ENCODE peak calls at places on chromosomes 12 and 14, in five cellular contexts. One of them, this sample, is unnamed.

GRCh38 chr12:107992870-107993451 is 136.1 kb upstream of the WSCD2 start:
- DNase-seq in K562: peak
- DNase-seq in H1: peak
- DNase-seq in WTC11: peak
- DNase-seq in HepG2: peak
- DNase-seq in this sample: peak

GRCh38 chr12:117472983-117473382 is 111.6 kb upstream of the NOS1 start:
- DNase-seq in WTC11: peak
- DNase-seq in H1: peak
- DNase-seq in HepG2: peak
- DNase-seq in K562: peak
- DNase-seq in this sample: peak

GRCh38 chr14:50333010-50333409 is 20.9 kb downstream of the DMAC2L start:
- DNase-seq in H1: no peak
- DNase-seq in HepG2: no peak
- DNase-seq in K562: no peak
- DNase-seq in WTC11: no peak
- DNase-seq in this sample: no peak

GRCh38 chr14:94675036-94675435 is 62.8 kb downstream of the SERPINA3 start:
- DNase-seq in K562: no peak
- DNase-seq in H1: no peak
- DNase-seq in HepG2: no peak
- DNase-seq in WTC11: no peak
- DNase-seq in this sample: no peak

GRCh38 chr14:58298477-58298879 is at the start of gene ARID4A:
- DNase-seq in K562: peak
- DNase-seq in HepG2: no peak
- DNase-seq in H1: peak
- DNase-seq in WTC11: peak
- DNase-seq in this sample: no peak

GRCh38 chr12:50258167-50258551 is 25.2 kb downstream of the LIMA1 start:
- DNase-seq in HepG2: no peak
- DNase-seq in K562: no peak
- DNase-seq in H1: no peak
- DNase-seq in WTC11: no peak
- DNase-seq in this sample: no peak

GRCh38 chr12:3077572-3078081 is 448 bp downstream of the TSPAN9 start:
- DNase-seq in H1: peak
- DNase-seq in WTC11: peak
- DNase-seq in K562: no peak
- DNase-seq in HepG2: no peak
- DNase-seq in this sample: no peak

GRCh38 chr12:109760930-109761630 is 47.5 kb downstream of the FAM222A start:
- DNase-seq in K562: no peak
- DNase-seq in HepG2: no peak
- DNase-seq in H1: peak
- DNase-seq in WTC11: peak
- DNase-seq in this sample: no peak

GRCh38 chr12:45596366-45596765 is 133.1 kb upstream of the ARID2 start:
- DNase-seq in H1: no peak
- DNase-seq in HepG2: peak
- DNase-seq in WTC11: no peak
- DNase-seq in K562: no peak
- DNase-seq in this sample: no peak

GRCh38 chr12:46915861-46916260 is 90.1 kb upstream of the SLC38A4 start:
- DNase-seq in WTC11: no peak
- DNase-seq in K562: no peak
- DNase-seq in H1: no peak
- DNase-seq in HepG2: no peak
- DNase-seq in this sample: no peak

GRCh38 chr14:68794130-68794855 is 1.4 kb upstream of the ZFP36L1 start:
- DNase-seq in H1: peak
- DNase-seq in HepG2: peak
- DNase-seq in K562: no peak
- DNase-seq in WTC11: peak
- DNase-seq in this sample: no peak

GRCh38 chr12:53726946-53727309 is 324 bp downstream of the CALCOCO1 start:
- DNase-seq in HepG2: no peak
- DNase-seq in K562: peak
- DNase-seq in H1: no peak
- DNase-seq in WTC11: no peak
- DNase-seq in this sample: peak

GRCh38 chr14:103131580-103131979 is 8.3 kb downstream of the TNFAIP2 start:
- DNase-seq in WTC11: no peak
- DNase-seq in HepG2: no peak
- DNase-seq in H1: no peak
- DNase-seq in K562: no peak
- DNase-seq in this sample: no peak

GRCh38 chr12:103468837-103469236 is 26.9 kb downstream of the C12orf42 start:
- DNase-seq in K562: no peak
- DNase-seq in H1: no peak
- DNase-seq in HepG2: no peak
- DNase-seq in WTC11: peak
- DNase-seq in this sample: no peak

GRCh38 chr14:32821989-32822653 is 116.6 kb upstream of the NPAS3 start:
- DNase-seq in WTC11: no peak
- DNase-seq in H1: no peak
- DNase-seq in HepG2: no peak
- DNase-seq in K562: no peak
- DNase-seq in this sample: no peak

GRCh38 chr12:115973968-115974765 is 303.3 kb downstream of the MED13L start:
- DNase-seq in WTC11: no peak
- DNase-seq in K562: no peak
- DNase-seq in HepG2: no peak
- DNase-seq in H1: no peak
- DNase-seq in this sample: no peak

GRCh38 chr12:110741371-110741770 is 1.3 kb downstream of the PPP1CC start:
- DNase-seq in HepG2: no peak
- DNase-seq in WTC11: no peak
- DNase-seq in K562: no peak
- DNase-seq in H1: no peak
- DNase-seq in this sample: no peak

GRCh38 chr14:54760866-54761265 is 141.8 kb downstream of the GCH1 start:
- DNase-seq in WTC11: no peak
- DNase-seq in HepG2: no peak
- DNase-seq in K562: no peak
- DNase-seq in H1: no peak
- DNase-seq in this sample: no peak

GRCh38 chr12:15323530-15323929 is 1.2 kb downstream of the PTPRO start:
- DNase-seq in H1: no peak
- DNase-seq in K562: no peak
- DNase-seq in HepG2: no peak
- DNase-seq in WTC11: no peak
- DNase-seq in this sample: no peak

GRCh38 chr12:112121780-112122565 is 3.4 kb upstream of the TRAFD1 start:
- DNase-seq in K562: no peak
- DNase-seq in HepG2: no peak
- DNase-seq in WTC11: no peak
- DNase-seq in H1: no peak
- DNase-seq in this sample: peak

GRCh38 chr12:133081408-133081806 is 684 bp downstream of the ZNF140 start:
- DNase-seq in H1: no peak
- DNase-seq in HepG2: no peak
- DNase-seq in WTC11: peak
- DNase-seq in K562: no peak
- DNase-seq in this sample: no peak

GRCh38 chr12:51954465-51955361 is 3.2 kb downstream of the ACVR1B start:
- DNase-seq in WTC11: no peak
- DNase-seq in K562: no peak
- DNase-seq in H1: no peak
- DNase-seq in HepG2: peak
- DNase-seq in this sample: peak

GRCh38 chr14:103127356-103127755 is 4.1 kb downstream of the TNFAIP2 start:
- DNase-seq in H1: peak
- DNase-seq in K562: no peak
- DNase-seq in WTC11: peak
- DNase-seq in HepG2: no peak
- DNase-seq in this sample: no peak

GRCh38 chr12:122467983-122468382 is 32.7 kb downstream of the ZCCHC8 start:
- DNase-seq in HepG2: no peak
- DNase-seq in WTC11: no peak
- DNase-seq in K562: no peak
- DNase-seq in H1: no peak
- DNase-seq in this sample: peak

GRCh38 chr12:65022960-65023359 is 98.1 kb downstream of the WIF1 start:
- DNase-seq in WTC11: no peak
- DNase-seq in H1: no peak
- DNase-seq in K562: no peak
- DNase-seq in HepG2: no peak
- DNase-seq in this sample: no peak

GRCh38 chr14:92651106-92651792 is 97.2 kb downstream of the LGMN start:
- DNase-seq in WTC11: no peak
- DNase-seq in HepG2: no peak
- DNase-seq in H1: no peak
- DNase-seq in K562: no peak
- DNase-seq in this sample: no peak

DNA sequence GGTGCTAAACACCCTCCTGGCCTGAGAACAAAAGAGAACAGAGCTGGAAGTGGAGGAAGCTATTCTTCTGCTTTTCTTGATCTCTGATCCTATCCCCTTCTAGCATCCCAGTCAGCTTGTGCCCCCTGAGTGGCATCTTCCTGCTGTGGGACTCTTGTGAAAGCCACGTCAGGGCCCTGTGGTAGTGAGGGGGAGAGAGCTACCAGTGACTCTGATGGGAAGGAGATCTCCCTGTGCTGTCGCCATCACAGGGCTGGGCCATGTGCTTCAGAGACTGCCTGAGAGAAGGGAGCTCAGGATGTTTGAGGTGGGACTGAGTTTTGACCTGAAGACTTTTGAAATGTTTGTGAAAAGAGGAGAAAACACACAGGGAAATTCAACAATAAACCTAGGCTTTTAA is 107.6 kb upstream of the FUT8 start:
- DNase-seq in K562: no peak
- DNase-seq in H1: no peak
- DNase-seq in HepG2: no peak
- DNase-seq in WTC11: no peak
- DNase-seq in this sample: no peak
- TF ChIP-seq USF2 in K562: no peak
- TF ChIP-seq USF2 in H1: no peak
- TF ChIP-seq USF2 in HepG2: no peak
- TF ChIP-seq USF2 in WTC11: no peak
- TF ChIP-seq USF2 in this sample: no peak

GRCh38 chr14:83548061-83548839 is 1981.7 kb upstream of the FLRT2 start:
- DNase-seq in K562: no peak
- DNase-seq in WTC11: no peak
- DNase-seq in H1: no peak
- DNase-seq in HepG2: no peak
- DNase-seq in this sample: no peak
- TF ChIP-seq USF2 in K562: no peak
- TF ChIP-seq USF2 in WTC11: no peak
- TF ChIP-seq USF2 in H1: no peak
- TF ChIP-seq USF2 in HepG2: no peak
- TF ChIP-seq USF2 in this sample: no peak

GRCh38 chr14:105474478-105475268 is at the start of gene CRIP2:
- DNase-seq in WTC11: no peak
- DNase-seq in K562: peak
- DNase-seq in HepG2: no peak
- DNase-seq in H1: peak
- DNase-seq in this sample: peak
- TF ChIP-seq USF2 in WTC11: no peak
- TF ChIP-seq USF2 in K562: no peak
- TF ChIP-seq USF2 in HepG2: no peak
- TF ChIP-seq USF2 in H1: no peak
- TF ChIP-seq USF2 in this sample: no peak

GRCh38 chr14:69868363-69868963 is 10.8 kb upstream of the SMOC1 start:
- DNase-seq in H1: no peak
- DNase-seq in HepG2: no peak
- DNase-seq in WTC11: no peak
- DNase-seq in K562: no peak
- DNase-seq in this sample: no peak
- TF ChIP-seq USF2 in H1: no peak
- TF ChIP-seq USF2 in HepG2: no peak
- TF ChIP-seq USF2 in WTC11: no peak
- TF ChIP-seq USF2 in K562: no peak
- TF ChIP-seq USF2 in this sample: no peak

GRCh38 chr12:67517181-67517887 is 131.2 kb upstream of the DYRK2 start:
- DNase-seq in HepG2: no peak
- DNase-seq in H1: no peak
- DNase-seq in WTC11: no peak
- DNase-seq in K562: no peak
- DNase-seq in this sample: peak
- TF ChIP-seq USF2 in HepG2: no peak
- TF ChIP-seq USF2 in H1: no peak
- TF ChIP-seq USF2 in WTC11: no peak
- TF ChIP-seq USF2 in K562: no peak
- TF ChIP-seq USF2 in this sample: no peak

DNA sequence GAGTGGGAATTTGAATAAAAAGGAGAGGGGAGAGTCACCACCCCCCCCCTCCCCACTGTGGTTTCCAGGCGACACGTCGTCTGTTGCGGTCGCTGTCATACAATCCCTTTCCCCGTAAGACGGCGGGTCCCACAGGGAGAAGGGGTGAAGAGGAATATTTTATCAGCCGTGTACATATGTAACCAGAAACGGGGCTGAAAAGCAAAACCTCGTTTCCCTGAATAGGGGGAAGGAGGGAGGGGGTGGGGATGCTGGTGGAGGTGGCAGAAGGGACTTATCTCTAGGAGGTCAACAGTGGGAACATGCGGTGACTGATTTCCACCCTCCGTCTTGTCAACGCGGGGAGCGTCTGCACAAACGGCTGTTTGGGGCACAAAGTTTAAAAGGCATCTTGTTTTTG is 171.4 kb downstream of the RBM19 start:
- DNase-seq in WTC11: no peak
- DNase-seq in H1: no peak
- DNase-seq in K562: peak
- DNase-seq in HepG2: no peak
- DNase-seq in this sample: no peak
- TF ChIP-seq USF2 in WTC11: no peak
- TF ChIP-seq USF2 in H1: no peak
- TF ChIP-seq USF2 in K562: no peak
- TF ChIP-seq USF2 in HepG2: no peak
- TF ChIP-seq USF2 in this sample: no peak

GRCh38 chr14:97538749-97539388 is 741.7 kb downstream of the VRK1 start:
- DNase-seq in H1: no peak
- DNase-seq in WTC11: no peak
- DNase-seq in K562: no peak
- DNase-seq in HepG2: no peak
- DNase-seq in this sample: no peak

GRCh38 chr14:97539389-97539786 is 742.2 kb downstream of the VRK1 start:
- DNase-seq in HepG2: no peak
- DNase-seq in WTC11: no peak
- DNase-seq in K562: no peak
- DNase-seq in H1: no peak
- DNase-seq in this sample: no peak

GRCh38 chr14:97539884-97540283 is 742.7 kb downstream of the VRK1 start:
- DNase-seq in K562: no peak
- DNase-seq in HepG2: no peak
- DNase-seq in WTC11: no peak
- DNase-seq in H1: no peak
- DNase-seq in this sample: no peak

GRCh38 chr14:97532052-97532451 is 734.9 kb downstream of the VRK1 start:
- DNase-seq in WTC11: no peak
- DNase-seq in H1: no peak
- DNase-seq in HepG2: no peak
- DNase-seq in K562: no peak
- DNase-seq in this sample: no peak

GRCh38 chr14:97536421-97536820 is 739.2 kb downstream of the VRK1 start:
- DNase-seq in WTC11: no peak
- DNase-seq in K562: no peak
- DNase-seq in HepG2: no peak
- DNase-seq in H1: no peak
- DNase-seq in this sample: no peak
- TF ChIP-seq USF2 in WTC11: no peak
- TF ChIP-seq USF2 in K562: no peak
- TF ChIP-seq USF2 in HepG2: no peak
- TF ChIP-seq USF2 in H1: no peak
- TF ChIP-seq USF2 in this sample: no peak